ENCODE peak calls at places on chromosomes 3 and 15, in four cellular contexts. One of them, this sample, is unnamed. For H3K27me3, the result is how much of the 10 kb centered on the place peaks cover.

GRCh38 chr15:51162865-51163762 is 68.4 kb upstream of the TNFAIP8L3 start:
- DNase-seq in testis: peak
- DNase-seq in stomach: peak
- DNase-seq in AG04450: peak
- DNase-seq in this sample: peak

GRCh38 chr15:83352124-83352523 is 67.7 kb upstream of the BNC1 start:
- DNase-seq in testis: no peak
- DNase-seq in stomach: no peak
- DNase-seq in AG04450: no peak
- DNase-seq in this sample: no peak

GRCh38 chr15:29612096-29612495 is 210.2 kb downstream of the TJP1 start:
- DNase-seq in testis: no peak
- DNase-seq in stomach: no peak
- DNase-seq in AG04450: peak
- DNase-seq in this sample: no peak

GRCh38 chr3:193885832-193886231 is 250.1 kb upstream of the HES1 start:
- DNase-seq in testis: no peak
- DNase-seq in stomach: peak
- DNase-seq in AG04450: no peak
- DNase-seq in this sample: no peak

GRCh38 chr3:128556949-128557348 is 63.9 kb upstream of the GATA2 start:
- DNase-seq in testis: no peak
- DNase-seq in stomach: no peak
- DNase-seq in AG04450: no peak
- DNase-seq in this sample: no peak

GRCh38 chr3:135034291-135034768 is 239.3 kb downstream of the EPHB1 start:
- DNase-seq in testis: peak
- DNase-seq in stomach: no peak
- DNase-seq in AG04450: no peak
- DNase-seq in this sample: no peak

GRCh38 chr15:35477853-35478252 is 68.1 kb downstream of the DPH6 start:
- DNase-seq in testis: no peak
- DNase-seq in stomach: no peak
- DNase-seq in AG04450: no peak
- DNase-seq in this sample: no peak

GRCh38 chr3:165210132-165210531 is 13.9 kb upstream of the SLITRK3 start:
- DNase-seq in testis: no peak
- DNase-seq in stomach: no peak
- DNase-seq in AG04450: no peak
- DNase-seq in this sample: no peak

GRCh38 chr15:85333132-85333831 is 47.1 kb upstream of the AKAP13 start:
- DNase-seq in testis: peak
- DNase-seq in stomach: no peak
- DNase-seq in AG04450: peak
- DNase-seq in this sample: no peak

GRCh38 chr3:148697311-148698189 is at the start of gene AGTR1:
- DNase-seq in testis: peak
- DNase-seq in stomach: peak
- DNase-seq in AG04450: no peak
- DNase-seq in this sample: no peak

GRCh38 chr3:136734382-136735070 is 17.7 kb downstream of the STAG1 start:
- DNase-seq in testis: no peak
- DNase-seq in stomach: no peak
- DNase-seq in AG04450: no peak
- DNase-seq in this sample: no peak

GRCh38 chr15:96385195-96385594 is 54.7 kb downstream of the NR2F2 start:
- DNase-seq in testis: no peak
- DNase-seq in stomach: no peak
- DNase-seq in AG04450: no peak
- DNase-seq in this sample: no peak

GRCh38 chr15:96390986-96391385 is 60.5 kb downstream of the NR2F2 start:
- DNase-seq in testis: no peak
- DNase-seq in stomach: no peak
- DNase-seq in AG04450: no peak
- DNase-seq in this sample: no peak

GRCh38 chr15:96392380-96393208 is 62.1 kb downstream of the NR2F2 start:
- DNase-seq in testis: no peak
- DNase-seq in stomach: no peak
- DNase-seq in AG04450: no peak
- DNase-seq in this sample: no peak

GRCh38 chr15:96393209-96393513 is 62.7 kb downstream of the NR2F2 start:
- DNase-seq in testis: no peak
- DNase-seq in stomach: no peak
- DNase-seq in AG04450: no peak
- DNase-seq in this sample: no peak

GRCh38 chr15:96388673-96389072 is 58.2 kb downstream of the NR2F2 start:
- DNase-seq in testis: no peak
- DNase-seq in stomach: no peak
- DNase-seq in AG04450: no peak
- DNase-seq in this sample: no peak
- H3K27me3 ChIP-seq in testis: under half
- H3K27me3 ChIP-seq in stomach: under half
- H3K27me3 ChIP-seq in AG04450: under half
- H3K27me3 ChIP-seq in this sample: under half

GRCh38 chr3:102979202-102979601 is 544.4 kb downstream of the ZPLD1 start:
- DNase-seq in testis: no peak
- DNase-seq in stomach: no peak
- DNase-seq in AG04450: no peak
- DNase-seq in this sample: no peak
- H3K27me3 ChIP-seq in testis: under half
- H3K27me3 ChIP-seq in stomach: under half
- H3K27me3 ChIP-seq in AG04450: under half
- H3K27me3 ChIP-seq in this sample: under half

GRCh38 chr3:47568901-47569300 is 9.8 kb downstream of the CSPG5 start:
- DNase-seq in testis: no peak
- DNase-seq in stomach: no peak
- DNase-seq in AG04450: no peak
- DNase-seq in this sample: no peak

GRCh38 chr3:47578119-47578630 is 490 bp downstream of the CSPG5 start:
- DNase-seq in testis: peak
- DNase-seq in stomach: peak
- DNase-seq in AG04450: no peak
- DNase-seq in this sample: no peak

GRCh38 chr3:47571391-47572165 is 7.1 kb downstream of the CSPG5 start:
- DNase-seq in testis: no peak
- DNase-seq in stomach: no peak
- DNase-seq in AG04450: no peak
- DNase-seq in this sample: no peak

GRCh38 chr3:47577583-47578118 is 1.0 kb downstream of the CSPG5 start:
- DNase-seq in testis: no peak
- DNase-seq in stomach: no peak
- DNase-seq in AG04450: no peak
- DNase-seq in this sample: no peak

GRCh38 chr3:47573190-47574172 is 5.2 kb downstream of the CSPG5 start:
- DNase-seq in testis: no peak
- DNase-seq in stomach: no peak
- DNase-seq in AG04450: no peak
- DNase-seq in this sample: no peak
- H3K27me3 ChIP-seq in testis: under half
- H3K27me3 ChIP-seq in stomach: under half
- H3K27me3 ChIP-seq in AG04450: under half
- H3K27me3 ChIP-seq in this sample: under half

GRCh38 chr15:39511915-39512260 is 69.0 kb upstream of the THBS1 start:
- DNase-seq in testis: no peak
- DNase-seq in stomach: no peak
- DNase-seq in AG04450: peak
- DNase-seq in this sample: no peak

GRCh38 chr15:39511000-39511914 is 69.6 kb upstream of the THBS1 start:
- DNase-seq in testis: peak
- DNase-seq in stomach: no peak
- DNase-seq in AG04450: peak
- DNase-seq in this sample: no peak

GRCh38 chr15:39506146-39506545 is 74.7 kb upstream of the THBS1 start:
- DNase-seq in testis: no peak
- DNase-seq in stomach: no peak
- DNase-seq in AG04450: no peak
- DNase-seq in this sample: no peak

GRCh38 chr15:39508536-39508935 is 72.3 kb upstream of the THBS1 start:
- DNase-seq in testis: no peak
- DNase-seq in stomach: no peak
- DNase-seq in AG04450: no peak
- DNase-seq in this sample: no peak

GRCh38 chr15:39509941-39510845 is 70.7 kb upstream of the THBS1 start:
- DNase-seq in testis: no peak
- DNase-seq in stomach: no peak
- DNase-seq in AG04450: no peak
- DNase-seq in this sample: no peak
- H3K27me3 ChIP-seq in testis: under half
- H3K27me3 ChIP-seq in stomach: under half
- H3K27me3 ChIP-seq in AG04450: under half
- H3K27me3 ChIP-seq in this sample: under half

GRCh38 chr3:123447749-123448502 is 964 bp downstream of the ADCY5 start:
- DNase-seq in testis: no peak
- DNase-seq in stomach: peak
- DNase-seq in AG04450: no peak
- DNase-seq in this sample: no peak
- H3K27me3 ChIP-seq in testis: under half
- H3K27me3 ChIP-seq in stomach: half or more
- H3K27me3 ChIP-seq in AG04450: half or more
- H3K27me3 ChIP-seq in this sample: half or more

DNA sequence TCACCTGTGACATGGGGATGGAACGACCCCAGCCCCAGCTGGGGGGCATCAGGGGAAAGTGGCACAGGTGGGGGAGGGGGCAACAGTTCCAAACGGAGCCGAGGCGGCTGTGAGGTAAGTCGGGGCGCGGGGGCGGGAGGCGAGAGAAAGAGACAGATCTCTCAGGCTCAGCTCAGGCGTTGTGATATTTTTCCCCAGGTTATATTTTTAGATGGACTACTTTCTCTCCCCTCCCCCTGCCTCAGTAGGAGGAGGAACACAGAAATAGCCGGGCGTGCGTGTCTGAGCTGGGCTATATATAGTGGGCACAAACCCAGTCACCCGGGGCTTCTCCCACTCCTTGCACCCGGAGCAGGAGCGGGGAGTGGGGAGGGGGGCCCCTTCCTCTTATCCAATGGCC is 91.0 kb upstream of the LINGO1 start:
- DNase-seq in testis: no peak
- DNase-seq in stomach: no peak
- DNase-seq in AG04450: no peak
- DNase-seq in this sample: no peak
- H3K27me3 ChIP-seq in testis: under half
- H3K27me3 ChIP-seq in stomach: half or more
- H3K27me3 ChIP-seq in AG04450: under half
- H3K27me3 ChIP-seq in this sample: under half

DNA sequence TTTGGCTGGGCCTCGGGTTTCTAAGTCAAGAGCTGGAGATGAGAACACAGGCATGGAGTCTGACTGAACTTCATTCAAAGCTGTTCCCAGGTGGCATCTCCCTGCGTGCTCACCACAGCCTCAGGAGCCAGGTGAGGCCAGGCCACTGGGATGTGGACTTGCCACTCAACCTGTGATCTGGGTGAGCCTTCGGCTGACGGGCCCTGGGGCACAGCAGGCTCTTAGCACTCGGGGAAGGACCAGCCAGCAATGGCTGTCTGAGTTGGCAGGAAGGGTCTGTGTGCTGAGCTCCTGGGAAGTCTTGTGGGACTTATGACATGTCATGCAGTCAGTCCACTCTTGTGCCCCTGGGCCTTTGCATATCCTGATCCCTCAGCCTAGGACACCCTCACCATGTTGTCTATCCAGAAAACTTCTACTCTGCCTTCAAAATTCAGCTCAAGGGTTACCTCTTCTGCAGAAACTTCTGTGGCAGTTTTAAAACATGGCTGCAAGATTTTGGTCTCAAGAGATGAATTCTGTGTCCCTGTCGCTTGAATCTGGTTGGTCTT is 21.9 kb downstream of the CRABP1 start:
- DNase-seq in testis: no peak
- DNase-seq in stomach: no peak
- DNase-seq in AG04450: no peak
- DNase-seq in this sample: no peak
- H3K27me3 ChIP-seq in testis: under half
- H3K27me3 ChIP-seq in stomach: under half
- H3K27me3 ChIP-seq in AG04450: under half
- H3K27me3 ChIP-seq in this sample: under half

This sample was measured in foreskin keratinocyte.